ENCODE peak calls at places on chromosomes 6 and 20, in six cellular contexts. F is WTC11; I is GM03348; B is stimulated activated CD4-positive, alpha-beta T cell treated with anti-CD3 and anti-CD28 coated beads, TNF-alpha, amount 100 ng/mL, for 4 hours; G is AG10803; S is NCI-H1092. E is an unnamed sample.

GRCh38 chr6:37518116-37518515 is 18.4 kb upstream of the CCDC167 start:
- DNase-seq in G (no peak), S (no peak), B (no peak), F (no peak), I (no peak), E (no peak)

GRCh38 chr20:22773326-22773725 is 189.0 kb upstream of the FOXA2 start:
- DNase-seq in I (no peak), S (no peak), G (no peak), B (no peak), F (no peak), E (no peak)

GRCh38 chr6:67009818-67010217 is 1302.8 kb upstream of the EYS start:
- DNase-seq in F (peak; percentile 19), B (no peak), S (no peak), I (no peak), G (no peak), E (peak; percentile 23)

GRCh38 chr6:136719280-136720044 is 72.8 kb downstream of the MAP3K5 start:
- DNase-seq in G (peak; percentile 44), B (no peak), S (no peak), I (no peak), F (no peak), E (no peak)

GRCh38 chr6:111992851-111993250 is 61.1 kb upstream of the CCN6 start:
- DNase-seq in I (peak; percentile 27), S (no peak), B (no peak), G (peak; percentile 49), F (no peak), E (no peak)

GRCh38 chr6:4732691-4733315 is 43.4 kb upstream of the CDYL start:
- DNase-seq in S (no peak), B (no peak), F (peak; percentile 35), I (peak; percentile 89), G (peak; percentile 89), E (no peak)

GRCh38 chr6:33161354-33162320 is 30.6 kb downstream of the COL11A2 start:
- DNase-seq in I (peak; percentile 95), B (peak; percentile 73), G (peak; percentile 56), F (peak; percentile 86), S (no peak), E (peak; percentile 90)

GRCh38 chr20:49452011-49452482 is 30.4 kb downstream of the KCNB1 start:
- DNase-seq in S (peak; percentile 58), I (no peak), G (no peak), F (no peak), B (no peak), E (no peak)

GRCh38 chr6:110528051-110528929 is 51.9 kb upstream of the SLC22A16 start:
- DNase-seq in S (peak; percentile 7), B (no peak), F (peak; percentile 33), G (peak; percentile 90), I (peak; percentile 68), E (peak; percentile 32)

GRCh38 chr6:148152244-148152643 is 190.4 kb upstream of the SASH1 start:
- DNase-seq in I (no peak), F (no peak), G (no peak), B (no peak), S (no peak), E (no peak)

GRCh38 chr6:64815718-64816117 is 891.3 kb downstream of the EYS start:
- DNase-seq in F (no peak), G (no peak), B (no peak), S (no peak), I (no peak), E (no peak)

E was measured in WERI-Rb-1.